ENCODE peak calls at places on chromosome X, in seven cellular contexts. B is neuronal stem cell; V is heart right ventricle; Z is mesendoderm; J is effector memory CD4-positive, alpha-beta T cell; R is prostate gland; N is hepatocyte. F is an unnamed sample.

GRCh38 chrX:70030242-70030823 is 19.4 kb downstream of the AWAT2 start:
- DNase-seq in B (peak; percentile 44), V (peak; percentile 46), Z (peak; percentile 74), J (no peak), R (peak; percentile 8), N (peak; percentile 62), F (no peak)

GRCh38 chrX:21933077-21933476 is 7.4 kb upstream of the SMS start:
- DNase-seq in B (no peak), V (no peak), Z (no peak), J (no peak), R (no peak), N (no peak), F (no peak)

GRCh38 chrX:119234931-119235555 is 1.0 kb upstream of the PGRMC1 start:
- DNase-seq in B (no peak), V (peak; percentile 9), Z (peak; percentile 66), J (no peak), R (no peak), N (no peak), F (no peak)

GRCh38 chrX:105608745-105609144 is 213.6 kb upstream of the NRK start:
- DNase-seq in B (no peak), V (peak; percentile 2), Z (no peak), J (no peak), R (no peak), N (no peak), F (no peak)

GRCh38 chrX:118975831-118976598 is 1.6 kb downstream of the LONRF3 start:
- DNase-seq in B (no peak), V (peak; percentile 58), Z (peak; percentile 21), J (peak; percentile 63), R (peak; percentile 25), N (peak; percentile 80), F (peak; percentile 83)

GRCh38 chrX:386768-387575 is at the start of gene PPP2R3B:
- DNase-seq in B (peak; percentile 98), V (peak; percentile 99), Z (peak; percentile 98), J (peak; percentile 99), R (peak; percentile 98), N (peak; percentile 99), F (peak; percentile 99)

GRCh38 chrX:131747173-131747572 is 203.3 kb downstream of the OR13H1 start:
- DNase-seq in B (no peak), V (peak; percentile 8), Z (no peak), J (no peak), R (no peak), N (no peak), F (no peak)

GRCh38 chrX:37078434-37078703 is 70.2 kb downstream of the FAM47C start:
- DNase-seq in B (no peak), V (no peak), Z (no peak), J (no peak), R (no peak), N (no peak), F (no peak)

GRCh38 chrX:20418379-20418778 is 151.7 kb upstream of the RPS6KA3 start:
- DNase-seq in B (no peak), V (no peak), Z (no peak), J (no peak), R (no peak), N (no peak), F (no peak)

GRCh38 chrX:123223859-123224258 is 39.8 kb downstream of the GRIA3 start:
- DNase-seq in B (no peak), V (no peak), Z (no peak), J (no peak), R (no peak), N (no peak), F (no peak)

GRCh38 chrX:101190736-101191135 is 28.9 kb upstream of the DRP2 start:
- DNase-seq in B (no peak), V (no peak), Z (no peak), J (no peak), R (no peak), N (no peak), F (no peak)
- H3K4me3 ChIP-seq in B (no peak overlapping the region), V (no peak overlapping the region), Z (no peak overlapping the region), J (no peak overlapping the region), R (no peak overlapping the region), N (no peak overlapping the region), F (no peak overlapping the region)

DNA sequence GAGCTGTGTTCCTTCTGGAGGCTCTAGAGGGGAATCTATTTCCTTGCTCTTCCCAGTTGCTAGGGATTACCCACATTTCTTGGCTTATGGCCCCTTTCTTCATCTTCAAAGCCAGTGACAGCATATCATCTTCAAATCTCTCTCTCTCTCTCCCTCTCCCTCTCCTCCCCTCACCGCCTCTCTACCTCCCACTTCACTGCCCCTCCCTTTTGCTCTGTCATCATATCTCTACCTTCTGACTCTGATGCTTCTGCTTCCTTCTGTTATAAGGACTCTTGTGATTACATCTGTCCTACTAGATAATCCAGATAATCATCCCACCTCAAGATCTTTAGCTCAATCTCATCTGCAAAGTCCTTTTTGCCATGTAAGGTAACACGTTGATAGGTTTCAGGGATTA is 93.1 kb upstream of the TEX13D start:
- DNase-seq in B (no peak), V (no peak), Z (no peak), J (no peak), R (no peak), N (no peak), F (no peak)
- H3K27ac ChIP-seq in B (no peak overlapping the region), V (no peak overlapping the region), Z (no peak overlapping the region), J (no peak overlapping the region), R (no peak overlapping the region), N (no peak overlapping the region), F (no peak overlapping the region)

GRCh38 chrX:148722966-148723365 is 222.5 kb downstream of the AFF2 start:
- DNase-seq in B (no peak), V (no peak), Z (no peak), J (no peak), R (no peak), N (no peak), F (no peak)
- H3K36me3 ChIP-seq in B (no peaks in the 10 kb centered on the region), V (no peaks in the 10 kb centered on the region), Z (no peaks in the 10 kb centered on the region), J (no peaks in the 10 kb centered on the region), R (no peaks in the 10 kb centered on the region), N (no peaks in the 10 kb centered on the region), F (no peaks in the 10 kb centered on the region)

DNA sequence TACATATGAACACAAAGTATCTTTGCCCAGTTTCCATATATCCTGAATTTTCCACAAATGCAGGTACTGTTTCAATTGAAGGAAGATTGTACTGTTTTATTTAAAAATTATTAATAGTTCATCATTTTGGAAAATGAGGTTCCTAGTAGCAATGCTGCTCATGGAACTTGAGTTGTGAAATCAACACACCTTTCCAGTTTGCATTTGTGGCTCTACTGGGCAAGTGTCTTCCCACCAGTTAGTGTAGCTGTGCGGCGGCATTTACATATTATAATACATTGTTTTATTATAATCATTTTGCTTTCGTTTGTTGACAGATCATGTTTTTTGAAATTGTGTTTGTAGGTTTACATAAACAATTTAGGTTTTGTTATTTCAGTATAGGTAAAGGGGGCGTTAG is 2.0 kb upstream of the DDX3X start:
- DNase-seq in B (no peak), V (no peak), Z (no peak), J (no peak), R (no peak), N (no peak), F (no peak)
- H3K4me3 ChIP-seq in B (peak overlapping the region; percentile 80), V (peak overlapping the region; percentile 77), Z (no peak overlapping the region), J (peak overlapping the region; percentile 99), R (peak overlapping the region; percentile 14), N (peak overlapping the region; percentile 45), F (no peak overlapping the region)

DNA sequence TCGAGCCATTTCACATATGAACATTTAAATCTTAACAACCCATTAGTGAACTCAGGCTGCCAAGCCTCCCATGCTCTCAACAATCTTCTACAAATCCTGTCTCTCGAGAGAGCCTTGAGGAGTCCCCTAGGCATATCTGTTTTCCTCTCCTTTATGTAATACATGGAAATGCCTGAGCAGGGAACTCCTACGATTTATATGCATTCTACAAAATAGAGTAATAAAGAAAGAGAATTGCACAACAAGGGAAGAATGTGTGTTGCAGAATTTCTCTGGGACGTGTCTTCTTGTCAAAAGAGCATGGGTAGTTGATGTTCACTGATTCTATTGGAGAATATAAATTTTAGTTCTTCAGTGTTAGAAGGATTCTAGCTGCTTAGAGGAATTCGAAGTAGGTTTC is 101.8 kb upstream of the VCX2 start:
- DNase-seq in B (no peak), V (no peak), Z (no peak), J (no peak), R (no peak), N (no peak), F (no peak)
- H3K27ac ChIP-seq in B (no peak overlapping the region), V (no peak overlapping the region), Z (no peak overlapping the region), J (no peak overlapping the region), R (no peak overlapping the region), N (no peak overlapping the region), F (no peak overlapping the region)

GRCh38 chrX:71458866-71459265 is 74.0 kb upstream of the OGT start:
- DNase-seq in B (no peak), V (no peak), Z (peak; percentile 10), J (no peak), R (no peak), N (no peak), F (no peak)
- H3K36me3 ChIP-seq in B (peaks cover 93% of the 10 kb centered on the region), V (peaks cover 23% of the 10 kb centered on the region), Z (peaks cover 6% of the 10 kb centered on the region), J (peaks cover 57% of the 10 kb centered on the region), R (no peaks in the 10 kb centered on the region), N (no peaks in the 10 kb centered on the region), F (peaks cover 18% of the 10 kb centered on the region)

DNA sequence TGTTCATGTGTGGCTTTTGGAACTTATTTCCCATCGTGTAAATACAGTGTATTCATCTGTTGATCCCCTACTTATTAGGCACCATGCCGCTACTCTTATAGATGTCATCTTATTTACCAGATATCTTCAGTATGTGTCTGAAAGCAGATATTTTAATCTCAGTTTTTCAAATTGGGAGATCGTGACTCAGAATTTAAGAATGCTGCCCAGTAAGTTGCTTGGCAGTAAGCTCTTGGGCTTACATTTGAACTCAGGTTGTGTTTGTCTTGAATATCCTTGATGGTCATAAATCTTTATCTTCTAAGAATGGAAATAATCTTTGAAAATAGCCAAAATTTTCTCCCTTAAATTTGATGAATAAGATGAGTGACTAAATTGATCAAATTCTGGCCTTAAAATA is 45.9 kb upstream of the RPA4 start:
- DNase-seq in B (no peak), V (no peak), Z (peak; percentile 46), J (no peak), R (no peak), N (no peak), F (no peak)
- H3K4me3 ChIP-seq in B (no peak overlapping the region), V (no peak overlapping the region), Z (no peak overlapping the region), J (no peak overlapping the region), R (no peak overlapping the region), N (no peak overlapping the region), F (no peak overlapping the region)

DNA sequence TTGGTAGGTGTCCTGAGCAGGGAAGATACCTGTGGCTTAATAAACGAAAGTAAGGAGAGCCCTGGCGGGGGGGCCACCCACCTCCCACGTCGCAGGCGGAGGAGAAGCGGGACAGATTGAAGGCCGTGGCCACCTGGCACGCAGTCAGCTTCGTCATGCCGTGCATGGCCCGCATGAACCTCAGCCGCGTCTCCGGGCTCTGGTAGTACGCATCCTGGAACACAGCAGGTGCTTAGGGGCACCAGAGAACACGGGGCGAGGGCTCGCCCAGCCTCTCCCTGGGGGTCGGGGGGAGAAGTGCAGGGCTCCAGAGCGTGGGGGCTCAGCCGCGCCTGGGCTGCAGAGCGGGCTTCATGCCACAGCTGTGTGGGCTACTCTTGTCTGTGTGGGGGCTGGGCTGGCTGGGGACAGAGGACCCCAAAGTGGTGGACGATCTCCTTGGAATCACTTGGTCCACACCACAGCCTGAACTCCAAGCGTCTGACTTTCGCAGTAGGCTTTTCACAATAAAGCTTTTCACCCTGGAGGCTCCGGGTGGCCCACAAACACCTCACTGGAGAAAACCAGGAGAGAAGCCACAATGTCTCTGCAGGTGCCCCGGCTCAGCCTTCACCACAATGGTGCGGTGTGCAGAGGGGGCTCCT is 27.1 kb upstream of the SLC25A6 start:
- DNase-seq in B (no peak), V (no peak), Z (no peak), J (no peak), R (no peak), N (no peak), F (no peak)
- H3K27ac ChIP-seq in B (no peak overlapping the region), V (no peak overlapping the region), Z (no peak overlapping the region), J (no peak overlapping the region), R (no peak overlapping the region), N (no peak overlapping the region), F (no peak overlapping the region)

F was measured in body of pancreas.